ENCODE peak calls at places on chromosomes 6 and 20, in four cellular contexts. S, Y, L and G are unnamed samples.

GRCh38 chr6:144460224-144461095 is 175.3 kb downstream of the UTRN start:
- DNase-seq in S (no peak), Y (no peak), L (no peak), G (no peak)

GRCh38 chr6:164855281-164855680 is 454.1 kb downstream of the C6orf118 start:
- DNase-seq in S (no peak), Y (no peak), L (no peak), G (no peak)

GRCh38 chr20:20603339-20603990 is 109.0 kb downstream of the RALGAPA2 start:
- DNase-seq in Y (peak; percentile 24), S (no peak), L (no peak), G (no peak)

GRCh38 chr20:48786916-48787676 is 40.7 kb downstream of the PREX1 start:
- DNase-seq in S (no peak), Y (no peak), L (no peak), G (no peak)

GRCh38 chr6:134402372-134402984 is 84.6 kb upstream of the SGK1 start:
- DNase-seq in L (no peak), S (no peak), Y (no peak), G (no peak)

GRCh38 chr20:48142258-48142657 is 357.0 kb upstream of the SULF2 start:
- DNase-seq in L (no peak), Y (no peak), S (no peak), G (no peak)

GRCh38 chr6:142570221-142570671 is 268.4 kb downstream of the ADGRG6 start:
- DNase-seq in Y (no peak), S (no peak), L (no peak), G (peak; percentile 8)

GRCh38 chr6:37517411-37517812 is 17.7 kb upstream of the CCDC167 start:
- DNase-seq in L (no peak), Y (no peak), S (no peak), G (no peak)

GRCh38 chr6:48990746-48991145 is 472.3 kb downstream of the MMUT start:
- DNase-seq in L (no peak), S (no peak), Y (no peak), G (no peak)

GRCh38 chr20:47660602-47660905 is 124.7 kb downstream of the SULF2 start:
- DNase-seq in S (no peak), Y (no peak), L (no peak), G (no peak)

GRCh38 chr6:50998905-50999304 is 180.2 kb downstream of the TFAP2B start:
- DNase-seq in S (no peak), L (no peak), Y (no peak), G (no peak)

GRCh38 chr20:57102160-57102559 is 164.3 kb downstream of the BMP7 start:
- DNase-seq in L (no peak), Y (no peak), S (no peak), G (no peak)